ENCODE peak calls at places on chromosomes 12 and 14, in five cellular contexts. U is stomach, S is A549, I is gastrocnemius medialis, B is breast epithelium. F is an unnamed sample.
A peak's percentile ranks its signal among the peaks of the same experiment; 100 is the strongest.

GRCh38 chr14:101193126-101193844 is 289.8 kb upstream of the RTL1 start:
- DNase-seq in U (peak; percentile 20), S (no peak), I (no peak), B (no peak), F (no peak)

GRCh38 chr14:75298187-75298985 is 19.8 kb downstream of the FOS start:
- DNase-seq in U (peak; percentile 55), S (no peak), I (peak; percentile 66), B (peak; percentile 48), F (no peak)

GRCh38 chr14:104385189-104386135 is 194.1 kb upstream of the C14orf180 start:
- DNase-seq in U (no peak), S (no peak), I (peak; percentile 3), B (no peak), F (no peak)

GRCh38 chr14:102570334-102570995 is 22.0 kb upstream of the RCOR1 start:
- DNase-seq in U (no peak), S (no peak), I (no peak), B (no peak), F (peak; percentile 21)

GRCh38 chr12:108712164-108712924 is 19.0 kb downstream of the CORO1C start:
- DNase-seq in U (no peak), S (no peak), I (no peak), B (no peak), F (no peak)

GRCh38 chr14:81330619-81331122 is 69.5 kb downstream of the STON2 start:
- DNase-seq in U (no peak), S (no peak), I (no peak), B (no peak), F (no peak)

GRCh38 chr14:55438066-55438683 is 2.2 kb downstream of the TBPL2 start:
- DNase-seq in U (no peak), S (peak; percentile 71), I (no peak), B (no peak), F (no peak)

GRCh38 chr12:132147423-132148367 is 3.4 kb downstream of the NOC4L start:
- DNase-seq in U (no peak), S (no peak), I (peak; percentile 11), B (no peak), F (no peak)

GRCh38 chr14:20866963-20867362 is 24.2 kb upstream of the RNASE3 start:
- DNase-seq in U (no peak), S (peak; percentile 27), I (no peak), B (no peak), F (no peak)

GRCh38 chr14:101929096-101929495 is 35.3 kb upstream of the DYNC1H1 start:
- DNase-seq in U (no peak), S (no peak), I (no peak), B (no peak), F (no peak)

GRCh38 chr12:59634254-59634653 is 38.4 kb downstream of the SLC16A7 start:
- DNase-seq in U (no peak), S (no peak), I (no peak), B (no peak), F (no peak)

DNA sequence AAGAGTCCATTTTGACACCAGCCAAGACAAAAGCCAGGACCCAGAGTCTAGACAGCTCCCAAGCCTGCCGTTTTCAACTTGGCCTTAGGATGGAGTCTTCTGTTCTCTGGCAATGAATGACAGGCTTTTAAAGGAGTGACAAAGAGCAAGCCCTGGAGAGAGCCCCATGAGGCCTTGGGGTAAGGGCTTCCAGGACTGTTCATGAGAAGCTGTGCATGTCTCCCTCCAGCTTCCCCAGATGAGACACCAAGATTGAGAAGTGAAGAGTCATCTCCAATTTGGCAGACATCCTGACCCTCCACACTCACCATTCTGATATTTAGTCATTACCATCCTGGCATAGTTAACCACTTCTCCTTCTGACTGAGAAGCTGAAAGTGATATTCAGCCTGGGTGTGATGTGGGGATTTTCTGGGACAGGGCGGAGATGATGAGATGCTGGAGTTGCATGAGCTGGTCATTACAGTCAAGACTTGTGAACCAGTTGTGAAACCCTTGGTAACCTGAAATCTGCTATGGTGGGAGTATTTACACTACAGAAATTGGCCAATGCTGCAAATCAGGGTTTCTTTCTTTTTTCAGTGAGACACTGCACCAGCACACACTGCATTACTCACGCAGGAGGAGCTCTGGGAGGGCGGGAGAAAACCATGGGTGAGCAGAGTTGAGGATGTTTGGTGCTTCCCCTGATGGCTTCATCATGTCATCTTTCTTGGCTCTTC is 77.8 kb downstream of the VCPKMT start:
- DNase-seq in U (no peak), S (peak; percentile 64), I (peak; percentile 35), B (no peak), F (no peak)
- TF ChIP-seq POLR2A in U (no peak), S (no peak), I (no peak), B (no peak), F (no peak)

GRCh38 chr14:73997108-73997943 is 21.8 kb downstream of the ENTPD5 start:
- DNase-seq in U (no peak), S (no peak), I (no peak), B (no peak), F (no peak)
- TF ChIP-seq CTCF in U (no peak), S (no peak), I (no peak), B (no peak), F (no peak)

GRCh38 chr12:51318846-51319570 is 5.0 kb downstream of the BIN2 start:
- DNase-seq in U (no peak), S (no peak), I (no peak), B (no peak), F (no peak)
- TF ChIP-seq POLR2A in U (no peak), S (no peak), I (no peak), B (no peak), F (no peak)

DNA sequence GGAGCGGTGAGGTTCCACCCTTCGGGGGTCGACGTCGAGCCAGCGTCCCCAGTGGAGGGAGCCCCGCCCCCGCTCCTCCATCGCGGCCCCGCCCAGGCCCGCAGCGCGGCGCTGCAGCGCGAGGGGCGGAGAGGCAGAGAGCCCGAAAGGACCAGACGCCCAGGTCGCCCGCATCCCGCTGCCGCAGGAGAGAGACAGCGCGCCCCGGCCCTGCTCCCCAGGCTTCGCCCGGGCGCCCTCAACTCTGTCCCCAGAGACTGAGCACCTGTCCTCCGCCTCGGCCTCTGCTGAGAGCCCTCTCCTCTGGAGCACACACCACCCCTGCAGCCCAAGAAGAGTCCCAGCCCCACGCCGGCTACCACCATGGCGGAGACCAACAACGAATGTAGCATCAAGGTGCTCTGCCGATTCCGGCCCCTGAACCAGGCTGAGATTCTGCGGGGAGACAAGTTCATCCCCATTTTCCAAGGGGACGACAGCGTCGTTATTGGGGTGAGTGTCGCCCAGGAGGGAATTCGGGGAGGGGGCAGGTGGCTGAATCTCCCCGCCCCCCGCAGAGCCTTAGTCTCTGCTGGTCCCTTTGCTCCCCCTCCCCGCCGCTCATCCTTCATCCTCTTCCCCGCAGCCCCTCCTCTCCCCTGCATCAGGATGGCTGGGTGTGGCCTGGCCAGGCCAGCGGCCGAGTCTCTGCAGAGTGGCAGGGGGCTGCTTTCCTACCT is at the start of gene KIF5A:
- DNase-seq in U (no peak), S (no peak), I (no peak), B (no peak), F (peak; percentile 35)
- TF ChIP-seq CTCF in U (no peak), S (no peak), I (no peak), B (no peak), F (no peak)

F was measured in heart left ventricle.